ENCODE peak calls at places on chromosome 16, in nine cellular contexts. V is thoracic aorta; S is body of pancreas; M is RCC 7860; C is upper lobe of right lung; J is iPS DF 19.7; H is skeletal muscle cell; R is MCF 10A; D is stimulated activated CD4-positive, alpha-beta T cell treated with anti-CD3 and anti-CD28 coated beads, Interleukin-12 subunit alpha, Interleukin-12 subunit beta, amount 100 ng/mL, for 4 hours. B is an unnamed sample.

GRCh38 chr16:1019234-1019933 is 37.8 kb downstream of the SOX8 start:
- DNase-seq in V (no peak), S (peak), M (no peak), C (no peak), J (no peak), H (no peak), R (no peak), D (no peak), B (no peak)

GRCh38 chr16:29994613-29995329 is 646 bp downstream of the HIRIP3 start:
- DNase-seq in V (no peak), S (peak), M (peak), C (peak), J (no peak), H (peak), R (peak), D (peak), B (no peak)

GRCh38 chr16:1635070-1635469 is 22.9 kb downstream of the CRAMP1 start:
- DNase-seq in V (no peak), S (no peak), M (no peak), C (no peak), J (no peak), H (no peak), R (no peak), D (no peak), B (no peak)

GRCh38 chr16:1749152-1750117 is 21.9 kb downstream of the NME3 start:
- DNase-seq in V (no peak), S (no peak), M (no peak), C (no peak), J (no peak), H (no peak), R (no peak), D (no peak), B (no peak)

GRCh38 chr16:57023541-57024249 is 34.3 kb downstream of the NLRC5 start:
- DNase-seq in V (no peak), S (no peak), M (no peak), C (no peak), J (no peak), H (no peak), R (no peak), D (peak), B (no peak)

GRCh38 chr16:2093793-2094192 is 41.9 kb downstream of the PKD1 start:
- DNase-seq in V (no peak), S (no peak), M (no peak), C (no peak), J (no peak), H (no peak), R (no peak), D (no peak), B (no peak)

GRCh38 chr16:10250137-10250850 is 68.1 kb upstream of the GRIN2A start:
- DNase-seq in V (no peak), S (peak), M (no peak), C (no peak), J (no peak), H (no peak), R (no peak), D (no peak), B (no peak)

GRCh38 chr16:89695875-89696597 is 5.5 kb downstream of the SPATA2L start:
- DNase-seq in V (no peak), S (no peak), M (no peak), C (no peak), J (no peak), H (no peak), R (no peak), D (no peak), B (no peak)

GRCh38 chr16:30030011-30030685 is 923 bp downstream of the TLCD3B start:
- DNase-seq in V (no peak), S (no peak), M (no peak), C (no peak), J (no peak), H (no peak), R (no peak), D (no peak), B (no peak)

B was measured in NT2/D1.